ENCODE peak calls at places on chromosomes 12 and 14, in six cellular contexts. J is cardiac septum, K is GDM1, I is HEK293T, H is ELF-1, C is NAMALWA. M is an unnamed sample.

GRCh38 chr12:130704606-130705005 is 11.5 kb downstream of the RIMBP2 start:
- DNase-seq in J (no peak), K (no peak), I (no peak), H (no peak), C (no peak), M (no peak)

GRCh38 chr14:23550827-23551265 is 719 bp downstream of the ZFHX2 start:
- DNase-seq in J (no peak), K (no peak), I (no peak), H (no peak), C (no peak), M (peak)

GRCh38 chr14:61484826-61485584 is 163.6 kb downstream of the PRKCH start:
- DNase-seq in J (no peak), K (no peak), I (no peak), H (peak), C (no peak), M (no peak)

GRCh38 chr14:101086926-101087325 is 183.4 kb upstream of the RTL1 start:
- DNase-seq in J (peak), K (no peak), I (no peak), H (no peak), C (no peak), M (no peak)

GRCh38 chr14:87901196-87901595 is 91.8 kb downstream of the GALC start:
- DNase-seq in J (no peak), K (no peak), I (no peak), H (no peak), C (no peak), M (no peak)

GRCh38 chr14:24952851-24953666 is 96.9 kb downstream of the STXBP6 start:
- DNase-seq in J (no peak), K (no peak), I (peak), H (peak), C (no peak), M (no peak)

GRCh38 chr14:68865542-68865941 is 72.7 kb upstream of the ZFP36L1 start:
- DNase-seq in J (no peak), K (no peak), I (no peak), H (no peak), C (no peak), M (no peak)

GRCh38 chr12:120055231-120055630 is 61.3 kb downstream of the RAB35 start:
- DNase-seq in J (no peak), K (no peak), I (no peak), H (no peak), C (no peak), M (no peak)

GRCh38 chr12:27733052-27733656 is 22.5 kb downstream of the MRPS35 start:
- DNase-seq in J (no peak), K (no peak), I (peak), H (no peak), C (peak), M (peak)